ENCODE peak calls at places on chromosomes 13 and 19, in seven cellular contexts. Y, Z, R, A, K, T and C are unnamed samples.

GRCh38 chr13:50227356-50227755 is 212.1 kb downstream of the KCNRG start:
- DNase-seq in K (no peak), A (no peak), T (no peak), R (no peak), Y (no peak), Z (no peak), C (no peak)

GRCh38 chr13:79541426-79542049 is 60.6 kb downstream of the NDFIP2 start:
- DNase-seq in R (no peak), A (no peak), Z (no peak), K (no peak), Y (no peak), T (no peak), C (no peak)

GRCh38 chr19:6828698-6829633 is 56.5 kb downstream of the VAV1 start:
- DNase-seq in Y (no peak), T (no peak), A (no peak), Z (peak), K (no peak), R (peak), C (no peak)

GRCh38 chr19:7373862-7374261 is 25.1 kb downstream of the ARHGEF18 start:
- DNase-seq in Y (no peak), K (no peak), T (no peak), A (peak), Z (no peak), R (no peak), C (no peak)

GRCh38 chr19:5788422-5788821 is 2.5 kb downstream of the DUS3L start:
- DNase-seq in R (no peak), T (no peak), A (no peak), K (no peak), Z (no peak), Y (no peak), C (no peak)

GRCh38 chr13:99199541-99200432 is 867 bp upstream of the UBAC2 start:
- DNase-seq in K (no peak), T (no peak), Z (peak), Y (no peak), R (no peak), A (no peak), C (no peak)

GRCh38 chr13:98171806-98172569 is 5.1 kb downstream of the RNF113B start:
- DNase-seq in Y (peak), K (no peak), R (peak), A (no peak), Z (peak), T (peak), C (no peak)

GRCh38 chr19:35856001-35856400 is 710 bp upstream of the KIRREL2 start:
- DNase-seq in Y (peak), T (no peak), R (no peak), Z (no peak), K (no peak), A (no peak), C (no peak)

GRCh38 chr19:18999016-18999758 is 34.1 kb downstream of the SUGP2 start:
- DNase-seq in A (no peak), Z (no peak), R (no peak), T (no peak), K (no peak), Y (no peak), C (no peak)

GRCh38 chr19:44552324-44552723 is 22.8 kb upstream of the CEACAM20 start:
- DNase-seq in Y (no peak), K (no peak), A (peak), Z (peak), R (no peak), T (no peak), C (no peak)

GRCh38 chr13:33751151-33751550 is 66.8 kb upstream of the RFC3 start:
- DNase-seq in R (no peak), T (no peak), Z (no peak), Y (no peak), K (no peak), A (no peak), C (no peak)

GRCh38 chr13:83881917-83882625 is at the start of gene SLITRK1:
- DNase-seq in A (no peak), T (no peak), Z (peak), K (no peak), R (peak), Y (peak), C (no peak)

GRCh38 chr13:111319998-111320911 is at the start of gene TEX29:
- DNase-seq in T (no peak), A (no peak), K (no peak), Z (no peak), Y (no peak), R (no peak), C (no peak)

GRCh38 chr13:94595006-94595942 is 678 bp downstream of the TGDS start:
- DNase-seq in Z (peak), A (peak), T (no peak), Y (peak), R (no peak), K (peak), C (no peak)

GRCh38 chr19:12730054-12730453 is 4.4 kb downstream of the TRIR start:
- DNase-seq in Z (no peak), R (no peak), T (no peak), Y (no peak), K (no peak), A (no peak), C (no peak)

GRCh38 chr13:49731766-49732165 is 40.5 kb upstream of the EBPL start:
- DNase-seq in Z (no peak), T (no peak), Y (no peak), A (no peak), K (no peak), R (no peak), C (no peak)

GRCh38 chr13:50636007-50636704 is 207.3 kb downstream of the DLEU7 start:
- DNase-seq in Y (no peak), R (no peak), T (no peak), K (no peak), A (no peak), Z (peak), C (no peak)

GRCh38 chr13:109794095-109794494 is 7.7 kb upstream of the IRS2 start:
- DNase-seq in T (no peak), Z (no peak), R (peak), Y (no peak), K (no peak), A (no peak), C (no peak)

GRCh38 chr13:44921478-44921877 is 67.8 kb downstream of the NUFIP1 start:
- DNase-seq in K (no peak), Z (no peak), R (no peak), Y (no peak), A (no peak), T (no peak), C (peak)

GRCh38 chr19:35451278-35452096 is 3.4 kb downstream of the FFAR2 start:
- DNase-seq in Y (no peak), T (no peak), R (no peak), K (no peak), Z (no peak), A (no peak), C (no peak)

GRCh38 chr13:109256866-109257760 is 529.3 kb downstream of the IRS2 start:
- DNase-seq in A (no peak), Z (no peak), R (no peak), T (peak), Y (peak), K (no peak), C (peak)

GRCh38 chr19:17997969-17998826 is 9.8 kb upstream of the ARRDC2 start:
- DNase-seq in R (peak), A (peak), K (no peak), Z (no peak), T (no peak), Y (no peak), C (no peak)

GRCh38 chr13:114096031-114096485 is 36.4 kb downstream of the RASA3 start:
- DNase-seq in Z (no peak), K (no peak), R (peak), A (no peak), Y (no peak), T (no peak), C (peak)

GRCh38 chr19:928471-929259 is 2.8 kb downstream of the ARID3A start:
- DNase-seq in Y (no peak), R (peak), A (no peak), Z (no peak), T (no peak), K (no peak), C (no peak)

GRCh38 chr13:77406644-77407440 is 79.9 kb upstream of the MYCBP2 start:
- DNase-seq in Z (no peak), A (no peak), R (no peak), T (no peak), Y (no peak), K (no peak), C (no peak)

GRCh38 chr13:34521166-34521565 is 420.9 kb upstream of the NBEA start:
- DNase-seq in Z (no peak), T (no peak), A (no peak), Y (no peak), R (no peak), K (no peak), C (no peak)

GRCh38 chr13:79435549-79435948 is 29.5 kb upstream of the RBM26 start:
- DNase-seq in T (no peak), K (no peak), Y (no peak), A (no peak), R (no peak), Z (no peak), C (no peak)

GRCh38 chr13:98488736-98489135 is 88.2 kb downstream of the STK24 start:
- DNase-seq in R (no peak), T (no peak), K (no peak), A (no peak), Y (no peak), Z (no peak), C (no peak)

GRCh38 chr19:44904426-44904994 is 1.1 kb upstream of the APOE start:
- DNase-seq in Y (no peak), R (no peak), T (no peak), K (no peak), A (no peak), Z (no peak), C (no peak)

GRCh38 chr19:40584007-40584406 is 7.3 kb downstream of the SHKBP1 start:
- DNase-seq in Y (no peak), Z (no peak), A (no peak), T (no peak), R (no peak), K (no peak), C (no peak)

GRCh38 chr13:66461021-66461420 is 769.1 kb downstream of the PCDH9 start:
- DNase-seq in K (no peak), A (no peak), R (no peak), Y (no peak), T (no peak), Z (no peak), C (no peak)

GRCh38 chr19:19224852-19225494 is 13.2 kb downstream of the NCAN start:
- DNase-seq in Y (peak), A (peak), Z (peak), T (peak), R (peak), K (peak), C (no peak)

GRCh38 chr19:29535984-29536508 is 10.3 kb downstream of the VSTM2B start:
- DNase-seq in Z (no peak), A (no peak), T (no peak), K (no peak), Y (no peak), R (no peak), C (no peak)

GRCh38 chr13:100513987-100514670 is 74.5 kb downstream of the GGACT start:
- DNase-seq in A (no peak), Y (no peak), R (no peak), Z (no peak), K (no peak), T (no peak), C (no peak)

GRCh38 chr19:2922987-2923386 is 21.8 kb downstream of the ZNF77 start:
- DNase-seq in Z (no peak), A (no peak), K (no peak), T (no peak), R (no peak), Y (peak), C (no peak)

GRCh38 chr13:113077953-113078894 is 27.4 kb upstream of the F7 start:
- DNase-seq in Y (no peak), Z (no peak), T (no peak), A (no peak), R (peak), K (no peak), C (no peak)

GRCh38 chr13:46010148-46010547 is 42.4 kb downstream of the ZC3H13 start:
- DNase-seq in K (no peak), A (no peak), R (no peak), Y (no peak), T (no peak), Z (peak), C (no peak)

GRCh38 chr13:44855860-44856259 is 133.4 kb downstream of the NUFIP1 start:
- DNase-seq in A (no peak), Y (no peak), R (no peak), T (no peak), Z (no peak), K (no peak), C (no peak)

GRCh38 chr13:27449936-27450828 is at the start of gene MTIF3:
- DNase-seq in Y (peak), Z (peak), K (peak), R (peak), A (peak), T (peak), C (peak)
- TF ChIP-seq POLR2A in Y (peak), Z (peak), K (peak), R (peak), A (peak), T (no peak), C (peak)

GRCh38 chr19:41872775-41873647 is 4.1 kb upstream of the CD79A start:
- DNase-seq in A (peak), Y (peak), R (peak), Z (peak), T (no peak), K (peak), C (no peak)

GRCh38 chr19:41872384-41872774 is 4.7 kb upstream of the CD79A start:
- DNase-seq in K (no peak), T (no peak), A (no peak), Y (no peak), Z (no peak), R (no peak), C (no peak)

GRCh38 chr19:41870401-41870873 is 6.6 kb upstream of the CD79A start:
- DNase-seq in K (no peak), T (no peak), R (no peak), Z (no peak), A (no peak), Y (no peak), C (no peak)

GRCh38 chr19:41869374-41869955 is 7.6 kb upstream of the CD79A start:
- DNase-seq in Z (no peak), R (no peak), T (no peak), A (no peak), K (no peak), Y (no peak), C (no peak)

DNA sequence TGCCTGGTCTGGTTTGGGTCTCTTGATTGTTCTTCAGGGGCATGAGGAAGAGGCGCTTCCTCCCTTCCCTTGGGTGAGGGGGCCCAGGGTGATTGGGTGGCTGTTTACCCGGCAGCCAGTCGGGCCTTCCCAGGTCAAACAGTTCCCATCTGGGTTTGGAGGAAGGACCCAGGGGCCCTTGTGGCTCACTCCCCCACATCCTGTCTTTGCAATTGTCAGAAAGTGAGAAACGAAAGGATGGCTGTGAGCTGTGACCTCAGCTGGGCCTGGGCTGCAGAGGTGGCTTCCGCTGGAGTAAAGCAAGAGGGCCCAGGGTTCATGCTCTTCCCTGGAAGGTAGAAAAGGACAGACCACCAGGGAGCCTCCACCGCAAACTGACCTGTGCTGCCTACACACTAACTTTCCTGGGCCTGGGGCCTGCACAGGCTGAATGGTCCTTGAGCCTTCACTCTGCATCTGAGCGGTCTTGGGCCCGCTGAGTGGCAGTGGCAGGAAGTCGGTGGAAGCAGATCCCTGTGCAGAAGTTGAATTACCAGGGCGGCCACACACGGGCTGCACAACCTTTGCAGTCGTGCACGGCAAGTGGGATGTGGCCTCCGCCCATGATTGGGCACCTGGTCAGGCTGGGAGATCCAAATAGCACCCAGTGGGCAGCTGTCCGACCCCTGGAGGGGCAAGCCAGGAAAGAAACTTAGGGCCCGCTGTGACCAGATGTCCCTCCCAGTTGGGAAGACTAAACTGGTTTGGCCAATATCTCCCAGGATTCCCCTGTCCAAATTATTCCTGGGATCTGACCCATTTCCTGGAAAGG is 5.3 kb upstream of the CD79A start:
- DNase-seq in T (no peak), Y (no peak), A (peak), K (peak), Z (no peak), R (no peak), C (no peak)
- TF ChIP-seq POLR2A in T (no peak), Y (no peak), A (no peak), K (no peak), Z (no peak), R (no peak), C (no peak)

DNA sequence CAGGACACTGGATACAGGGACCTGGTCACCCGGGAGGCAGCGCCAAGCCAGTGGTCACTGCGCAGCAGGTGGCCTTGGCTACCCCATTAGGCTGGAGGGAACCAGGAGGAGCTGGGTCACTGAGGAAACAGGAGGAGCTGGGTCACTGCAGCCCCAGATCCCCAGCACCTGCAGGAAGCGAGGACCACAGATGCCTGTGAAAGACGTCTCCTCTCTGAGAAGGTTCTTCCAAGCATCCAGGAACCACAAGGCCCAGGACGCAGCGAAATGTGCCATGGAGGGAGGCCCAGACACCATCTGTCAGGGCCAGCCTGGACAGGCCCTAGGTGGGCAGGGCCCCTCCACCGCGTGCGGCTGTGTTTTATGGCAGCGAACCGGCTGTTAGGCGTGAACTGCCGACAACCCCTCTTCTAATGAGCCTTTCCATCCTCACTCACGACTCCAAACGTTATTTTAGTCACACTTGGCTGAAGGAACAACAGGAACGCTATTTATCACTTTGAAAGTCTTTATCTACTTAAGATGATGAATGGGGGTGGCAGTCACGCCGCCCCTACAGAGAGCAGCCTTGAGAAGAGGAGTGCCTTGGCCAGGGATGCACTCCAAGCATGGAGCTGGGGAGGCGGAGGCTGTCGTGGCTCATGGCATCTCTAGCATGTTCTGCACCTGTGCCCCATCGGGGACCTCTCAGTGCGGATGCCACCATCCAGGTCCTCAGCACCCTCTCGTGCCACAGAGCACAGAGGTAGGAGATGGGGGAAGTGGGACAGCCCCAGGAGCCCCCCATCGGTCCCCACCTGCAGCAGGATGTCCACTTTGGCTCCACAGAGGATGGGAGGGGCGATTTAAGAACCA is 53.3 kb downstream of the CEBPG start:
- DNase-seq in A (no peak), Z (no peak), K (no peak), Y (no peak), T (no peak), R (peak), C (no peak)
- TF ChIP-seq POLR2A in A (no peak), Z (no peak), K (no peak), Y (no peak), T (no peak), R (no peak), C (no peak)

GRCh38 chr13:29594310-29594709 is 1.2 kb downstream of the SLC7A1 start:
- DNase-seq in A (peak), R (no peak), K (peak), T (peak), Y (peak), Z (peak), C (no peak)
- TF ChIP-seq POLR2A in A (peak), R (no peak), K (peak), T (no peak), Y (peak), Z (no peak), C (no peak)

GRCh38 chr19:38848299-38849146 is 1.3 kb downstream of the HNRNPL start:
- DNase-seq in Y (no peak), Z (no peak), R (no peak), T (no peak), A (no peak), K (no peak), C (no peak)

GRCh38 chr19:38849746-38850230 is at the start of gene HNRNPL:
- DNase-seq in T (no peak), A (peak), Z (no peak), K (no peak), R (peak), Y (no peak), C (no peak)

GRCh38 chr19:38850976-38851621 is 1.3 kb upstream of the HNRNPL start:
- DNase-seq in R (peak), Z (peak), K (no peak), A (peak), T (no peak), Y (peak), C (peak)

GRCh38 chr19:38850231-38850975 is 617 bp upstream of the HNRNPL start:
- DNase-seq in R (peak), Y (peak), T (peak), K (peak), Z (peak), A (peak), C (peak)

DNA sequence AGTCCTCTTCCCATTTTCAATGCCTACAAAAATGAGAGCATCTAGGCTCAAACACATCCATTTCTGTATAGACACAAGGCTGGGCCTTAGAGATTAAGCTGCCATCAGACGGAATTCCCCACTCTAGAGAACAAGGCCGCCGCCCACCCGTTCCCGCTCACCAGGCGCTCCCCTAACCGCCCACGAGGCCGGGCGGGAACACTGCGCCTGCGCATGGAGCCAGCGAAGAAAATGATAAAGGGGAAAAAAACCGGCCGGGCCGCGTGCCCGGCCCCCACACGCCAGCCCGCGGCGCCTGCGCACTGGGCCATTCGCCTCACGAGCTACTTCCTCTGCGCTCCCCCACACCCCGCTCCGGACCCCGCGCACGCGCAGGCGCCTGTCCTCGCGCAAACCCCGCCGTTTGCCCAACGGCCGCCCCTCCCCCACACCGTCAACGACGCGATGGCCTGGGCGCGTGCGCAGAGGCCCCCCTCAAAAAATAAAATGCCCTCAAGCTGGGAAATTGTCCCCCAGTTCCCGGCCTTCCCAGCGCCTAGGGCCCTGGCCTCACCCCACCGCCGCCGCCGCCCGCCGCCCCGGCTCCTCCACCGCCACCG is 540 bp downstream of the HNRNPL start:
- DNase-seq in A (peak), Z (peak), T (peak), K (peak), R (peak), Y (peak), C (peak)
- TF ChIP-seq POLR2A in A (no peak), Z (no peak), T (no peak), K (no peak), R (no peak), Y (no peak), C (no peak)

GRCh38 chr19:47499863-47500830 is 14.7 kb downstream of the NAPA start:
- DNase-seq in Z (no peak), A (no peak), Y (no peak), R (no peak), T (no peak), K (no peak), C (peak)
- TF ChIP-seq POLR2A in Z (no peak), A (no peak), Y (no peak), R (no peak), T (no peak), K (no peak), C (no peak)

GRCh38 chr19:14073232-14073924 is 792 bp downstream of the MISP3 start:
- DNase-seq in K (peak), A (peak), T (peak), R (peak), Z (peak), Y (peak), C (peak)
- TF ChIP-seq POLR2A in K (peak), A (peak), T (no peak), R (peak), Z (no peak), Y (peak), C (peak)